ENCODE peak calls at places on chromosomes 7 and 10, in ten cellular contexts. One of them, this sample, is unnamed.

GRCh38 chr7:7738622-7739021 is 20.2 kb upstream of the RPA3 start:
- DNase-seq in lower lobe of right lung: no peak
- DNase-seq in cardiac fibroblast: no peak
- DNase-seq in small intestine: no peak
- DNase-seq in SW 1271: no peak
- DNase-seq in aorta: no peak
- DNase-seq in NCI-H510A: no peak
- DNase-seq in stimulated activated CD4-positive, alpha-beta T cell treated with anti-CD3 and anti-CD28 coated beads, Interleukin-2, amount 100 ng/mL, for 48 hours: no peak
- DNase-seq in immature natural killer cell: no peak
- DNase-seq in nephron progenitor cell: no peak
- DNase-seq in this sample: no peak

GRCh38 chr7:155343661-155344121 is 46.0 kb downstream of the INSIG1 start:
- DNase-seq in lower lobe of right lung: peak
- DNase-seq in cardiac fibroblast: no peak
- DNase-seq in small intestine: no peak
- DNase-seq in SW 1271: no peak
- DNase-seq in aorta: no peak
- DNase-seq in NCI-H510A: no peak
- DNase-seq in stimulated activated CD4-positive, alpha-beta T cell treated with anti-CD3 and anti-CD28 coated beads, Interleukin-2, amount 100 ng/mL, for 48 hours: no peak
- DNase-seq in immature natural killer cell: no peak
- DNase-seq in nephron progenitor cell: no peak
- DNase-seq in this sample: no peak

GRCh38 chr7:20562461-20562860 is 53.0 kb upstream of the ABCB5 start:
- DNase-seq in lower lobe of right lung: no peak
- DNase-seq in cardiac fibroblast: peak
- DNase-seq in small intestine: no peak
- DNase-seq in SW 1271: no peak
- DNase-seq in aorta: no peak
- DNase-seq in NCI-H510A: no peak
- DNase-seq in stimulated activated CD4-positive, alpha-beta T cell treated with anti-CD3 and anti-CD28 coated beads, Interleukin-2, amount 100 ng/mL, for 48 hours: no peak
- DNase-seq in immature natural killer cell: no peak
- DNase-seq in nephron progenitor cell: no peak
- DNase-seq in this sample: no peak

GRCh38 chr7:71746004-71746403 is 614.1 kb downstream of the GALNT17 start:
- DNase-seq in lower lobe of right lung: no peak
- DNase-seq in cardiac fibroblast: no peak
- DNase-seq in small intestine: no peak
- DNase-seq in SW 1271: no peak
- DNase-seq in aorta: no peak
- DNase-seq in NCI-H510A: no peak
- DNase-seq in stimulated activated CD4-positive, alpha-beta T cell treated with anti-CD3 and anti-CD28 coated beads, Interleukin-2, amount 100 ng/mL, for 48 hours: no peak
- DNase-seq in immature natural killer cell: no peak
- DNase-seq in nephron progenitor cell: no peak
- DNase-seq in this sample: no peak

GRCh38 chr7:85602196-85602595 is 415.3 kb upstream of the SEMA3D start:
- DNase-seq in lower lobe of right lung: no peak
- DNase-seq in cardiac fibroblast: peak
- DNase-seq in small intestine: peak
- DNase-seq in SW 1271: no peak
- DNase-seq in aorta: no peak
- DNase-seq in NCI-H510A: no peak
- DNase-seq in stimulated activated CD4-positive, alpha-beta T cell treated with anti-CD3 and anti-CD28 coated beads, Interleukin-2, amount 100 ng/mL, for 48 hours: no peak
- DNase-seq in immature natural killer cell: no peak
- DNase-seq in nephron progenitor cell: no peak
- DNase-seq in this sample: no peak

GRCh38 chr10:67492317-67493019 is 203.5 kb downstream of the CTNNA3 start:
- DNase-seq in lower lobe of right lung: no peak
- DNase-seq in cardiac fibroblast: no peak
- DNase-seq in small intestine: peak
- DNase-seq in SW 1271: no peak
- DNase-seq in aorta: no peak
- DNase-seq in NCI-H510A: no peak
- DNase-seq in stimulated activated CD4-positive, alpha-beta T cell treated with anti-CD3 and anti-CD28 coated beads, Interleukin-2, amount 100 ng/mL, for 48 hours: no peak
- DNase-seq in immature natural killer cell: no peak
- DNase-seq in nephron progenitor cell: no peak
- DNase-seq in this sample: no peak

GRCh38 chr10:124077216-124077615 is 16.2 kb downstream of the CHST15 start:
- DNase-seq in lower lobe of right lung: no peak
- DNase-seq in cardiac fibroblast: no peak
- DNase-seq in small intestine: no peak
- DNase-seq in SW 1271: no peak
- DNase-seq in aorta: no peak
- DNase-seq in NCI-H510A: no peak
- DNase-seq in stimulated activated CD4-positive, alpha-beta T cell treated with anti-CD3 and anti-CD28 coated beads, Interleukin-2, amount 100 ng/mL, for 48 hours: no peak
- DNase-seq in immature natural killer cell: no peak
- DNase-seq in nephron progenitor cell: peak
- DNase-seq in this sample: no peak

GRCh38 chr7:111951027-111951426 is 255.2 kb downstream of the DOCK4 start:
- DNase-seq in lower lobe of right lung: no peak
- DNase-seq in cardiac fibroblast: no peak
- DNase-seq in small intestine: no peak
- DNase-seq in SW 1271: no peak
- DNase-seq in aorta: no peak
- DNase-seq in NCI-H510A: no peak
- DNase-seq in stimulated activated CD4-positive, alpha-beta T cell treated with anti-CD3 and anti-CD28 coated beads, Interleukin-2, amount 100 ng/mL, for 48 hours: no peak
- DNase-seq in immature natural killer cell: no peak
- DNase-seq in nephron progenitor cell: no peak
- DNase-seq in this sample: no peak

GRCh38 chr10:64113796-64114195 is 592.6 kb downstream of the REEP3 start:
- DNase-seq in lower lobe of right lung: no peak
- DNase-seq in cardiac fibroblast: no peak
- DNase-seq in small intestine: no peak
- DNase-seq in SW 1271: no peak
- DNase-seq in aorta: no peak
- DNase-seq in NCI-H510A: no peak
- DNase-seq in stimulated activated CD4-positive, alpha-beta T cell treated with anti-CD3 and anti-CD28 coated beads, Interleukin-2, amount 100 ng/mL, for 48 hours: no peak
- DNase-seq in immature natural killer cell: no peak
- DNase-seq in nephron progenitor cell: no peak
- DNase-seq in this sample: no peak

GRCh38 chr7:155104913-155105312 is 34.8 kb downstream of the HTR5A start:
- DNase-seq in lower lobe of right lung: no peak
- DNase-seq in cardiac fibroblast: no peak
- DNase-seq in small intestine: peak
- DNase-seq in SW 1271: no peak
- DNase-seq in aorta: no peak
- DNase-seq in NCI-H510A: no peak
- DNase-seq in stimulated activated CD4-positive, alpha-beta T cell treated with anti-CD3 and anti-CD28 coated beads, Interleukin-2, amount 100 ng/mL, for 48 hours: no peak
- DNase-seq in immature natural killer cell: no peak
- DNase-seq in nephron progenitor cell: no peak
- DNase-seq in this sample: no peak

GRCh38 chr7:12403287-12404181 is at the start of gene VWDE:
- DNase-seq in lower lobe of right lung: peak
- DNase-seq in cardiac fibroblast: peak
- DNase-seq in small intestine: peak
- DNase-seq in SW 1271: no peak
- DNase-seq in aorta: peak
- DNase-seq in NCI-H510A: peak
- DNase-seq in stimulated activated CD4-positive, alpha-beta T cell treated with anti-CD3 and anti-CD28 coated beads, Interleukin-2, amount 100 ng/mL, for 48 hours: peak
- DNase-seq in immature natural killer cell: no peak
- DNase-seq in nephron progenitor cell: peak
- DNase-seq in this sample: peak

GRCh38 chr7:132516042-132516840 is 60.0 kb downstream of the PLXNA4 start:
- DNase-seq in lower lobe of right lung: no peak
- DNase-seq in cardiac fibroblast: peak
- DNase-seq in small intestine: peak
- DNase-seq in SW 1271: no peak
- DNase-seq in aorta: no peak
- DNase-seq in NCI-H510A: no peak
- DNase-seq in stimulated activated CD4-positive, alpha-beta T cell treated with anti-CD3 and anti-CD28 coated beads, Interleukin-2, amount 100 ng/mL, for 48 hours: no peak
- DNase-seq in immature natural killer cell: no peak
- DNase-seq in nephron progenitor cell: no peak
- DNase-seq in this sample: no peak

GRCh38 chr10:70602665-70603438 is at the start of gene PRF1:
- DNase-seq in lower lobe of right lung: peak
- DNase-seq in cardiac fibroblast: no peak
- DNase-seq in small intestine: peak
- DNase-seq in SW 1271: no peak
- DNase-seq in aorta: peak
- DNase-seq in NCI-H510A: no peak
- DNase-seq in stimulated activated CD4-positive, alpha-beta T cell treated with anti-CD3 and anti-CD28 coated beads, Interleukin-2, amount 100 ng/mL, for 48 hours: peak
- DNase-seq in immature natural killer cell: peak
- DNase-seq in nephron progenitor cell: no peak
- DNase-seq in this sample: no peak

GRCh38 chr7:64463636-64464375 is 99.1 kb downstream of the ZNF680 start:
- DNase-seq in lower lobe of right lung: peak
- DNase-seq in cardiac fibroblast: peak
- DNase-seq in small intestine: peak
- DNase-seq in SW 1271: no peak
- DNase-seq in aorta: peak
- DNase-seq in NCI-H510A: peak
- DNase-seq in stimulated activated CD4-positive, alpha-beta T cell treated with anti-CD3 and anti-CD28 coated beads, Interleukin-2, amount 100 ng/mL, for 48 hours: no peak
- DNase-seq in immature natural killer cell: peak
- DNase-seq in nephron progenitor cell: no peak
- DNase-seq in this sample: peak

GRCh38 chr7:130948913-130949312 is 214.9 kb upstream of the KLF14 start:
- DNase-seq in lower lobe of right lung: no peak
- DNase-seq in cardiac fibroblast: no peak
- DNase-seq in small intestine: no peak
- DNase-seq in SW 1271: no peak
- DNase-seq in aorta: no peak
- DNase-seq in NCI-H510A: no peak
- DNase-seq in stimulated activated CD4-positive, alpha-beta T cell treated with anti-CD3 and anti-CD28 coated beads, Interleukin-2, amount 100 ng/mL, for 48 hours: no peak
- DNase-seq in immature natural killer cell: no peak
- DNase-seq in nephron progenitor cell: no peak
- DNase-seq in this sample: no peak

GRCh38 chr10:36344816-36345215 is 702.7 kb upstream of the FZD8 start:
- DNase-seq in lower lobe of right lung: no peak
- DNase-seq in cardiac fibroblast: no peak
- DNase-seq in small intestine: no peak
- DNase-seq in SW 1271: no peak
- DNase-seq in aorta: no peak
- DNase-seq in NCI-H510A: no peak
- DNase-seq in stimulated activated CD4-positive, alpha-beta T cell treated with anti-CD3 and anti-CD28 coated beads, Interleukin-2, amount 100 ng/mL, for 48 hours: no peak
- DNase-seq in immature natural killer cell: no peak
- DNase-seq in nephron progenitor cell: no peak
- DNase-seq in this sample: no peak

GRCh38 chr10:131631619-131632018 is 269.2 kb upstream of the PPP2R2D start:
- DNase-seq in lower lobe of right lung: no peak
- DNase-seq in cardiac fibroblast: no peak
- DNase-seq in small intestine: no peak
- DNase-seq in SW 1271: no peak
- DNase-seq in aorta: no peak
- DNase-seq in NCI-H510A: no peak
- DNase-seq in stimulated activated CD4-positive, alpha-beta T cell treated with anti-CD3 and anti-CD28 coated beads, Interleukin-2, amount 100 ng/mL, for 48 hours: no peak
- DNase-seq in immature natural killer cell: no peak
- DNase-seq in nephron progenitor cell: no peak
- DNase-seq in this sample: no peak

GRCh38 chr7:27377988-27378387 is 135.4 kb downstream of the EVX1 start:
- DNase-seq in lower lobe of right lung: no peak
- DNase-seq in cardiac fibroblast: no peak
- DNase-seq in small intestine: no peak
- DNase-seq in SW 1271: no peak
- DNase-seq in aorta: no peak
- DNase-seq in NCI-H510A: no peak
- DNase-seq in stimulated activated CD4-positive, alpha-beta T cell treated with anti-CD3 and anti-CD28 coated beads, Interleukin-2, amount 100 ng/mL, for 48 hours: no peak
- DNase-seq in immature natural killer cell: no peak
- DNase-seq in nephron progenitor cell: no peak
- DNase-seq in this sample: no peak

GRCh38 chr7:73851410-73852338 is 9.3 kb upstream of the TMEM270 start:
- DNase-seq in lower lobe of right lung: no peak
- DNase-seq in cardiac fibroblast: peak
- DNase-seq in small intestine: peak
- DNase-seq in SW 1271: peak
- DNase-seq in aorta: no peak
- DNase-seq in NCI-H510A: no peak
- DNase-seq in stimulated activated CD4-positive, alpha-beta T cell treated with anti-CD3 and anti-CD28 coated beads, Interleukin-2, amount 100 ng/mL, for 48 hours: peak
- DNase-seq in immature natural killer cell: no peak
- DNase-seq in nephron progenitor cell: no peak
- DNase-seq in this sample: peak

GRCh38 chr10:23344251-23344841 is at the start of gene C10orf67:
- DNase-seq in lower lobe of right lung: peak
- DNase-seq in cardiac fibroblast: peak
- DNase-seq in small intestine: peak
- DNase-seq in SW 1271: no peak
- DNase-seq in aorta: peak
- DNase-seq in NCI-H510A: no peak
- DNase-seq in stimulated activated CD4-positive, alpha-beta T cell treated with anti-CD3 and anti-CD28 coated beads, Interleukin-2, amount 100 ng/mL, for 48 hours: no peak
- DNase-seq in immature natural killer cell: no peak
- DNase-seq in nephron progenitor cell: peak
- DNase-seq in this sample: no peak

GRCh38 chr10:13834581-13835286 is 248.0 kb downstream of the PRPF18 start:
- DNase-seq in lower lobe of right lung: no peak
- DNase-seq in cardiac fibroblast: peak
- DNase-seq in small intestine: no peak
- DNase-seq in SW 1271: no peak
- DNase-seq in aorta: peak
- DNase-seq in NCI-H510A: no peak
- DNase-seq in stimulated activated CD4-positive, alpha-beta T cell treated with anti-CD3 and anti-CD28 coated beads, Interleukin-2, amount 100 ng/mL, for 48 hours: no peak
- DNase-seq in immature natural killer cell: no peak
- DNase-seq in nephron progenitor cell: no peak
- DNase-seq in this sample: no peak

GRCh38 chr7:47266799-47267198 is 315.1 kb downstream of the TNS3 start:
- DNase-seq in lower lobe of right lung: no peak
- DNase-seq in cardiac fibroblast: peak
- DNase-seq in small intestine: peak
- DNase-seq in SW 1271: no peak
- DNase-seq in aorta: no peak
- DNase-seq in NCI-H510A: no peak
- DNase-seq in stimulated activated CD4-positive, alpha-beta T cell treated with anti-CD3 and anti-CD28 coated beads, Interleukin-2, amount 100 ng/mL, for 48 hours: no peak
- DNase-seq in immature natural killer cell: no peak
- DNase-seq in nephron progenitor cell: no peak
- DNase-seq in this sample: no peak

GRCh38 chr10:101905241-101905640 is 61.6 kb upstream of the KCNIP2 start:
- DNase-seq in lower lobe of right lung: no peak
- DNase-seq in cardiac fibroblast: no peak
- DNase-seq in small intestine: no peak
- DNase-seq in SW 1271: no peak
- DNase-seq in aorta: no peak
- DNase-seq in NCI-H510A: no peak
- DNase-seq in stimulated activated CD4-positive, alpha-beta T cell treated with anti-CD3 and anti-CD28 coated beads, Interleukin-2, amount 100 ng/mL, for 48 hours: no peak
- DNase-seq in immature natural killer cell: no peak
- DNase-seq in nephron progenitor cell: no peak
- DNase-seq in this sample: no peak

GRCh38 chr7:118195837-118196474 is 12.0 kb downstream of the LSM8 start:
- DNase-seq in lower lobe of right lung: no peak
- DNase-seq in cardiac fibroblast: peak
- DNase-seq in small intestine: peak
- DNase-seq in SW 1271: no peak
- DNase-seq in aorta: peak
- DNase-seq in NCI-H510A: peak
- DNase-seq in stimulated activated CD4-positive, alpha-beta T cell treated with anti-CD3 and anti-CD28 coated beads, Interleukin-2, amount 100 ng/mL, for 48 hours: peak
- DNase-seq in immature natural killer cell: peak
- DNase-seq in nephron progenitor cell: peak
- DNase-seq in this sample: peak

GRCh38 chr10:88227342-88228018 is 355.6 kb downstream of the RNLS start:
- DNase-seq in lower lobe of right lung: no peak
- DNase-seq in cardiac fibroblast: peak
- DNase-seq in small intestine: peak
- DNase-seq in SW 1271: no peak
- DNase-seq in aorta: no peak
- DNase-seq in NCI-H510A: no peak
- DNase-seq in stimulated activated CD4-positive, alpha-beta T cell treated with anti-CD3 and anti-CD28 coated beads, Interleukin-2, amount 100 ng/mL, for 48 hours: no peak
- DNase-seq in immature natural killer cell: no peak
- DNase-seq in nephron progenitor cell: no peak
- DNase-seq in this sample: no peak

GRCh38 chr7:113790025-113790424 is 128.8 kb downstream of the PPP1R3A start:
- DNase-seq in lower lobe of right lung: no peak
- DNase-seq in cardiac fibroblast: no peak
- DNase-seq in small intestine: no peak
- DNase-seq in SW 1271: no peak
- DNase-seq in aorta: no peak
- DNase-seq in NCI-H510A: no peak
- DNase-seq in stimulated activated CD4-positive, alpha-beta T cell treated with anti-CD3 and anti-CD28 coated beads, Interleukin-2, amount 100 ng/mL, for 48 hours: no peak
- DNase-seq in immature natural killer cell: no peak
- DNase-seq in nephron progenitor cell: no peak
- DNase-seq in this sample: no peak

GRCh38 chr10:24844742-24845141 is 107.7 kb downstream of the PRTFDC1 start:
- DNase-seq in lower lobe of right lung: no peak
- DNase-seq in cardiac fibroblast: no peak
- DNase-seq in small intestine: no peak
- DNase-seq in SW 1271: no peak
- DNase-seq in aorta: no peak
- DNase-seq in NCI-H510A: no peak
- DNase-seq in stimulated activated CD4-positive, alpha-beta T cell treated with anti-CD3 and anti-CD28 coated beads, Interleukin-2, amount 100 ng/mL, for 48 hours: no peak
- DNase-seq in immature natural killer cell: no peak
- DNase-seq in nephron progenitor cell: no peak
- DNase-seq in this sample: no peak

GRCh38 chr10:6151087-6151977 is 51.4 kb upstream of the PFKFB3 start:
- DNase-seq in lower lobe of right lung: peak
- DNase-seq in cardiac fibroblast: peak
- DNase-seq in small intestine: peak
- DNase-seq in SW 1271: no peak
- DNase-seq in aorta: peak
- DNase-seq in NCI-H510A: no peak
- DNase-seq in stimulated activated CD4-positive, alpha-beta T cell treated with anti-CD3 and anti-CD28 coated beads, Interleukin-2, amount 100 ng/mL, for 48 hours: no peak
- DNase-seq in immature natural killer cell: peak
- DNase-seq in nephron progenitor cell: peak
- DNase-seq in this sample: peak

This sample was measured in GM12865.